ENCODE peak calls at places on chromosomes 4 and X, in ten cellular contexts. Z is GM12864, H is ureter, J is uterus, Y is fibroblast of mammary gland, M is EH, F is Ammon's horn, L is endothelial cell, D is NB4, W is Caki2. Q is an unnamed sample.

GRCh38 chr4:141573678-141574077 is 62.7 kb upstream of the IL15 start:
- DNase-seq in W (no peak), Z (no peak), F (no peak), L (no peak), Y (no peak), J (no peak), D (no peak), M (no peak), H (no peak), Q (no peak)

GRCh38 chr4:41590591-41590990 is 52.6 kb downstream of the LIMCH1 start:
- DNase-seq in M (peak), Y (no peak), F (peak), L (no peak), W (peak), H (peak), J (no peak), D (no peak), Z (no peak), Q (peak)

GRCh38 chr4:122131562-122132157 is 20.5 kb upstream of the BLTP1 start:
- DNase-seq in Y (no peak), Z (no peak), F (no peak), W (no peak), M (no peak), D (no peak), L (no peak), H (no peak), J (no peak), Q (no peak)

GRCh38 chr4:174716986-174717770 is 111.9 kb downstream of the GLRA3 start:
- DNase-seq in Z (no peak), D (no peak), Y (no peak), H (no peak), J (no peak), L (no peak), M (no peak), F (no peak), W (no peak), Q (no peak)

GRCh38 chr4:139200506-139200905 is 23.5 kb upstream of the ELF2 start:
- DNase-seq in D (no peak), J (no peak), F (no peak), M (no peak), Z (no peak), H (no peak), L (no peak), Y (no peak), W (no peak), Q (no peak)

GRCh38 chr4:177485528-177485927 is 43.3 kb upstream of the AGA start:
- DNase-seq in L (no peak), W (peak), Z (no peak), D (no peak), M (peak), H (no peak), Y (peak), J (no peak), F (no peak), Q (no peak)

GRCh38 chr4:53635697-53636483 is 44.6 kb upstream of the LNX1 start:
- DNase-seq in Y (no peak), D (no peak), Z (no peak), F (no peak), W (no peak), L (no peak), H (no peak), J (no peak), M (no peak), Q (no peak)

GRCh38 chr4:110475881-110476818 is at the start of gene ENPEP:
- DNase-seq in D (no peak), F (peak), M (peak), H (no peak), Z (no peak), W (peak), J (peak), Y (peak), L (no peak), Q (no peak)

GRCh38 chrX:30935985-30936384 is 46.9 kb upstream of the TAB3 start:
- DNase-seq in H (no peak), D (peak), J (no peak), L (peak), W (peak), Y (peak), Z (no peak), M (peak), F (no peak), Q (no peak)

GRCh38 chrX:100911731-100912130 is 17.0 kb downstream of the XKRX start:
- DNase-seq in F (no peak), L (no peak), H (no peak), D (no peak), M (peak), J (no peak), Y (no peak), Z (no peak), W (no peak), Q (no peak)

GRCh38 chr4:77434299-77435092 is 171.1 kb upstream of the CXCL13 start:
- DNase-seq in H (no peak), J (no peak), Z (no peak), L (no peak), W (no peak), Y (no peak), M (no peak), F (no peak), D (no peak), Q (no peak)

GRCh38 chrX:110462957-110463356 is 104.3 kb downstream of the RTL9 start:
- DNase-seq in Y (peak), L (no peak), M (peak), J (no peak), D (no peak), Z (no peak), H (no peak), W (no peak), F (no peak), Q (no peak)

Q was measured in kidney epithelial cell.